ENCODE peak calls at places on chromosome 21, in ten cellular contexts. X is AG09309, C is brain microvascular endothelial cell, I is GM13977, L is cardiac muscle cell, T is HCT116, G is MCF 10A, E is osteocyte, V is left ventricle myocardium inferior, K is CD14-positive monocyte. A is an unnamed sample.

GRCh38 chr21:32349333-32349944 is 43.4 kb downstream of the URB1 start:
- DNase-seq in X (no peak), V (no peak), L (no peak), C (no peak), I (peak), K (no peak), E (no peak), G (no peak), T (no peak), A (no peak)

GRCh38 chr21:31473685-31474345 is 129.8 kb upstream of the TIAM1 start:
- DNase-seq in L (peak), G (no peak), V (no peak), T (no peak), I (no peak), K (no peak), E (no peak), X (no peak), C (no peak), A (no peak)

GRCh38 chr21:33543505-33544129 is 779 bp downstream of the SON start:
- DNase-seq in E (peak), I (peak), X (no peak), C (peak), G (no peak), L (no peak), V (peak), K (peak), T (no peak), A (peak)

GRCh38 chr21:14554948-14555347 is 8.8 kb upstream of the SAMSN1 start:
- DNase-seq in E (no peak), G (peak), I (no peak), T (no peak), V (no peak), K (no peak), X (no peak), C (peak), L (no peak), A (no peak)

GRCh38 chr21:38712076-38712475 is 93.7 kb upstream of the ETS2 start:
- DNase-seq in K (no peak), X (no peak), L (peak), E (no peak), C (peak), I (no peak), T (peak), V (no peak), G (peak), A (no peak)

GRCh38 chr21:34367320-34367935 is 3.6 kb downstream of the KCNE2 start:
- DNase-seq in I (no peak), V (no peak), G (peak), C (peak), E (peak), K (no peak), T (peak), X (peak), L (peak), A (peak)

GRCh38 chr21:17514124-17514481 is 1.3 kb downstream of the CXADR start:
- DNase-seq in X (no peak), C (peak), L (no peak), K (no peak), I (no peak), T (no peak), V (no peak), G (peak), E (no peak), A (no peak)

GRCh38 chr21:32599146-32599925 is 12.8 kb downstream of the CFAP298 start:
- DNase-seq in V (no peak), K (no peak), L (no peak), I (no peak), C (no peak), X (no peak), E (no peak), G (no peak), T (no peak), A (no peak)

GRCh38 chr21:22231013-22231412 is 1232.8 kb downstream of the NCAM2 start:
- DNase-seq in I (no peak), E (no peak), X (no peak), C (no peak), K (no peak), G (no peak), V (no peak), L (no peak), T (no peak), A (no peak)

GRCh38 chr21:41952568-41953248 is 1.1 kb downstream of the C2CD2 start:
- DNase-seq in X (no peak), I (no peak), K (no peak), L (no peak), G (no peak), V (no peak), E (no peak), T (no peak), C (no peak), A (no peak)

GRCh38 chr21:37868896-37869295 is 47.4 kb downstream of the KCNJ6 start:
- DNase-seq in G (peak), I (no peak), E (no peak), K (no peak), X (no peak), L (no peak), C (peak), V (no peak), T (no peak), A (no peak)

GRCh38 chr21:14900611-14901010 is 164.2 kb downstream of the NRIP1 start:
- DNase-seq in G (peak), E (no peak), X (no peak), C (peak), I (no peak), L (no peak), T (no peak), V (no peak), K (no peak), A (no peak)

GRCh38 chr21:40049031-40049958 is 182.1 kb downstream of the PCP4 start:
- DNase-seq in K (no peak), T (no peak), L (no peak), X (no peak), I (no peak), E (no peak), G (peak), C (no peak), V (no peak), A (no peak)

GRCh38 chr21:34934350-34934749 is 114.8 kb downstream of the RUNX1 start:
- DNase-seq in G (no peak), X (no peak), I (no peak), T (no peak), C (no peak), E (no peak), L (no peak), K (no peak), V (no peak), A (no peak)

GRCh38 chr21:34880401-34880800 is 168.7 kb downstream of the RUNX1 start:
- DNase-seq in L (no peak), G (no peak), K (no peak), V (no peak), E (no peak), X (no peak), C (no peak), I (no peak), T (no peak), A (no peak)

GRCh38 chr21:42107881-42108553 is 36.9 kb downstream of the UMODL1 start:
- DNase-seq in C (no peak), G (peak), I (peak), K (peak), T (no peak), L (peak), V (peak), E (no peak), X (no peak), A (peak)

GRCh38 chr21:20270365-20271055 is 727.7 kb upstream of the NCAM2 start:
- DNase-seq in L (no peak), G (no peak), E (no peak), X (no peak), V (no peak), I (no peak), T (no peak), K (no peak), C (no peak), A (no peak)

GRCh38 chr21:28427356-28428022 is 565.2 kb downstream of the LTN1 start:
- DNase-seq in K (no peak), E (no peak), L (peak), I (no peak), C (no peak), V (no peak), T (no peak), G (no peak), X (no peak), A (no peak)

GRCh38 chr21:38989745-38990423 is 184.2 kb downstream of the ETS2 start:
- DNase-seq in C (peak), E (no peak), K (no peak), L (peak), T (no peak), G (no peak), I (no peak), V (no peak), X (peak), A (no peak)

GRCh38 chr21:41765393-41765950 is 1.4 kb downstream of the RIPK4 start:
- DNase-seq in I (peak), X (no peak), T (no peak), K (no peak), C (no peak), V (no peak), L (no peak), E (no peak), G (no peak), A (no peak)

GRCh38 chr21:34728479-34728878 is 59.7 kb downstream of the CLIC6 start:
- DNase-seq in I (no peak), X (no peak), K (no peak), V (no peak), C (no peak), E (no peak), T (no peak), G (no peak), L (no peak), A (no peak)

GRCh38 chr21:41894922-41895557 is 15.9 kb upstream of the PRDM15 start:
- DNase-seq in T (no peak), E (no peak), C (peak), I (no peak), K (no peak), L (peak), G (no peak), V (no peak), X (no peak), A (no peak)

GRCh38 chr21:37371041-37371397 is 4.4 kb downstream of the DYRK1A start:
- DNase-seq in G (no peak), L (no peak), C (no peak), T (no peak), V (no peak), E (no peak), K (no peak), X (no peak), I (no peak), A (no peak)

GRCh38 chr21:34881421-34881820 is 167.7 kb downstream of the RUNX1 start:
- DNase-seq in E (no peak), C (peak), G (peak), X (no peak), K (no peak), T (no peak), V (no peak), L (peak), I (no peak), A (no peak)

GRCh38 chr21:33230518-33231324 is 983 bp downstream of the IFNAR2 start:
- DNase-seq in K (peak), G (peak), V (peak), E (peak), I (peak), X (no peak), C (peak), T (no peak), L (peak), A (no peak)

GRCh38 chr21:16069713-16070112 is 339.9 kb downstream of the USP25 start:
- DNase-seq in V (no peak), G (no peak), C (no peak), X (no peak), I (no peak), E (no peak), T (no peak), L (no peak), K (no peak), A (no peak)
- TF ChIP-seq CTCF in V (no peak), G (no peak), C (no peak), X (no peak), I (no peak), E (no peak), T (no peak), L (no peak), K (no peak), A (no peak)

GRCh38 chr21:43727571-43728466 is 8.9 kb downstream of the PDXK start:
- DNase-seq in V (peak), X (no peak), C (no peak), T (no peak), I (no peak), K (no peak), E (no peak), L (peak), G (peak), A (no peak)
- TF ChIP-seq CTCF in V (peak), X (peak), C (peak), T (peak), I (no peak), K (no peak), E (peak), L (peak), G (peak), A (no peak)

DNA sequence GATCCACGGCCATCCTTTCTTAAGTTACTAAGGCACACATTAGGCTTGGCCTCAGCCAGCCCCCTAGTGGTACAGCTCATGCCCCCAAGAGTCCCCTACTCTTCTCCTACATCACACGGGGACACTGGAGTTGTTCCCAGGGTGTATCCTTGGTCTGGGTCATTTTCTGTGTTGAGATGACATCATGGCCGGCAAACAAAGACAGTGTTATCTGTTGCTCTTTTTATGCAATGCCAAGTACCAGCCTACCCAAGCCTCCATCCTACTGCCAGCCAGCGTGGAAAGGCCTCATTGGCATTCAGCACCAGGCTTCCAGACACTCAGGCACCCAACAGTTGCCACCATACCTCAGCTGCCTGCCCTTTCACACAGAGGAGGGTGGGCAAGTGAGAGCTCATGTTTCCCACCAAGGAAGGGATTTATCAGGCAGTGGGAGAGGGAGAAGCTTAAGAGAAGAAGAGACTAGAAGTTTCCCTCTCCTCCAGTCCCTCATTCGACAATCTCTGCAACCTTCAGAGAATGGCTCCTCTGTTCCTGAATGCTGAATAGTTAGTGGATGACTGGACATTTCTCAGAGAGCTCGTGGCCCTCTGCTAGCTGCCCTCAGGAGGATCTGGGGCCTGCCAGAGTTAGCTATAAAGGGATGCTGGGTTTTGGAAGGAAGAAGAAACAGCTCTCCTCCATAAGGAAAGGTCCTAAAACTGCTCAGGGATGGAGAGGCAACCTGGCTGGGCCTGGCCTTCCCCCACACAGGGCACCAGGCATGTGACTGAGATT is 17.7 kb downstream of the CBR1 start:
- DNase-seq in T (no peak), X (no peak), C (no peak), L (no peak), G (no peak), V (no peak), K (no peak), I (no peak), E (no peak), A (no peak)
- TF ChIP-seq CTCF in T (peak), X (no peak), C (peak), L (peak), G (no peak), V (peak), K (no peak), I (no peak), E (no peak), A (no peak)

GRCh38 chr21:26489781-26490180 is 83.3 kb downstream of the CYYR1 start:
- DNase-seq in V (no peak), G (no peak), E (no peak), T (no peak), K (no peak), I (no peak), C (no peak), L (no peak), X (no peak), A (no peak)
- TF ChIP-seq CTCF in V (no peak), G (no peak), E (no peak), T (peak), K (no peak), I (no peak), C (peak), L (no peak), X (no peak), A (no peak)

DNA sequence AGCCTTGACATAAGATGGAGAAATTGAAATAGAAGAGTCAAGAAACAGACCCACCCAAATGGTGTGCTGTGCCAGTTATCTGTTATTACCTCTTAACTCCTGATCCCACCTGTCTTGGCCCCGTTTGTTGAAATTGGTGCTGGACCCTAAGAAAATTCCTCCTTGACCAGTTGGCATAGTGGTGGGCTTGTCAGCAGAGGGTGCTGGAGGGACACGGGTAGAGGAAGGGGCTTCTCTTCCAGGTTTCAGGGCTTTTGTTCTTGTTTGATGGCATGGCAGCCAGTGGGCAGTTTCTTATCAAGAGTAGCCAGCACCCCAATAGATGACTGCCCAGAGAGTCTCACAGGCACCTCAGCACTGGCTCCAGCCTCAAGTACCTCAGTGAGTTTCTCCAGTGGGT is 51.6 kb downstream of the PCBP3 start:
- DNase-seq in E (no peak), T (no peak), I (no peak), G (peak), V (no peak), K (no peak), C (no peak), L (no peak), X (no peak), A (no peak)
- TF ChIP-seq CTCF in E (peak), T (no peak), I (no peak), G (no peak), V (no peak), K (no peak), C (peak), L (peak), X (no peak), A (no peak)

A was measured in GM10248.